ENCODE peak calls at places on chromosomes 1 and 21, in five cellular contexts. V, X, E, D and S are unnamed samples.

GRCh38 chr1:26541816-26542711 is 12.5 kb downstream of the RPS6KA1 start:
- DNase-seq in V (peak; percentile 96), X (peak; percentile 78), E (peak; percentile 54), D (peak; percentile 50), S (no peak)

GRCh38 chr21:42159560-42160110 is 59.3 kb upstream of the ABCG1 start:
- DNase-seq in V (peak; percentile 72), X (no peak), E (no peak), D (no peak), S (no peak)

GRCh38 chr1:85153149-85153891 is 47.5 kb downstream of the SYDE2 start:
- DNase-seq in V (no peak), X (no peak), E (no peak), D (no peak), S (no peak)

GRCh38 chr1:115112496-115113375 is 23.4 kb upstream of the TSPAN2 start:
- DNase-seq in V (no peak), X (no peak), E (peak; percentile 59), D (peak; percentile 44), S (no peak)

GRCh38 chr1:169795687-169796086 is 980 bp upstream of the METTL18 start:
- DNase-seq in V (no peak), X (no peak), E (no peak), D (no peak), S (no peak)

GRCh38 chr1:8671313-8671917 is 146.0 kb downstream of the RERE start:
- DNase-seq in V (no peak), X (no peak), E (no peak), D (peak; percentile 64), S (peak; percentile 63)

GRCh38 chr1:12757836-12758235 is 11.8 kb downstream of the CFAP107 start:
- DNase-seq in V (no peak), X (no peak), E (no peak), D (no peak), S (no peak)

GRCh38 chr1:93904228-93904627 is 5.0 kb downstream of the GCLM start:
- DNase-seq in V (no peak), X (no peak), E (no peak), D (no peak), S (peak; percentile 36)

GRCh38 chr1:34781071-34781843 is at the start of gene GJB3:
- DNase-seq in V (peak; percentile 49), X (no peak), E (no peak), D (no peak), S (no peak)

GRCh38 chr1:35452086-35452485 is 105.1 kb downstream of the KIAA0319L start:
- DNase-seq in V (peak; percentile 80), X (peak; percentile 44), E (no peak), D (peak; percentile 51), S (peak; percentile 50)

GRCh38 chr1:36089393-36090121 is 865 bp downstream of the ADPRS start:
- DNase-seq in V (no peak), X (no peak), E (no peak), D (no peak), S (no peak)

GRCh38 chr1:183126528-183126927 is 59.5 kb upstream of the LAMC2 start:
- DNase-seq in V (no peak), X (no peak), E (no peak), D (no peak), S (no peak)

GRCh38 chr1:7539772-7540175 is 231.3 kb upstream of the VAMP3 start:
- DNase-seq in V (no peak), X (no peak), E (no peak), D (peak; percentile 56), S (peak; percentile 44)

GRCh38 chr1:29390491-29391361 is 154.4 kb downstream of the PTPRU start:
- DNase-seq in V (no peak), X (no peak), E (no peak), D (no peak), S (no peak)

GRCh38 chr21:41507521-41508414 is at the start of gene TMPRSS2:
- DNase-seq in V (no peak), X (no peak), E (no peak), D (peak; percentile 94), S (no peak)

GRCh38 chr21:21200103-21200938 is 202.1 kb downstream of the NCAM2 start:
- DNase-seq in V (no peak), X (peak; percentile 44), E (no peak), D (peak; percentile 12), S (peak; percentile 63)

GRCh38 chr1:40635763-40636500 is 29.6 kb downstream of the RIMS3 start:
- DNase-seq in V (peak; percentile 53), X (no peak), E (no peak), D (no peak), S (no peak)

GRCh38 chr1:192914696-192915095 is 105.9 kb downstream of the RGS2 start:
- DNase-seq in V (no peak), X (no peak), E (no peak), D (no peak), S (no peak)

GRCh38 chr1:202692959-202693555 is 17.2 kb downstream of the SYT2 start:
- DNase-seq in V (no peak), X (peak; percentile 52), E (peak; percentile 68), D (peak; percentile 77), S (peak; percentile 31)

GRCh38 chr1:31723828-31724359 is 20.1 kb upstream of the COL16A1 start:
- DNase-seq in V (no peak), X (peak; percentile 61), E (peak; percentile 53), D (peak; percentile 69), S (peak; percentile 18)

GRCh38 chr1:24920155-24920925 is 9.7 kb downstream of the RUNX3 start:
- DNase-seq in V (no peak), X (peak; percentile 63), E (peak; percentile 42), D (no peak), S (no peak)

GRCh38 chr1:15352122-15352957 is 57.3 kb upstream of the EFHD2 start:
- DNase-seq in V (no peak), X (no peak), E (no peak), D (peak; percentile 80), S (no peak)

GRCh38 chr1:198064181-198064580 is 92.6 kb upstream of the NEK7 start:
- DNase-seq in V (no peak), X (no peak), E (no peak), D (no peak), S (no peak)

GRCh38 chr1:24964811-24965570 is 34.9 kb upstream of the RUNX3 start:
- DNase-seq in V (no peak), X (peak; percentile 34), E (peak; percentile 78), D (peak; percentile 18), S (no peak)

GRCh38 chr1:26336477-26337205 is 17.3 kb downstream of the CRYBG2 start:
- DNase-seq in V (peak; percentile 92), X (peak; percentile 63), E (peak; percentile 87), D (peak; percentile 97), S (peak; percentile 26)

GRCh38 chr1:235011064-235011598 is 117.5 kb downstream of the TOMM20 start:
- DNase-seq in V (peak; percentile 71), X (no peak), E (peak; percentile 38), D (no peak), S (no peak)

GRCh38 chr1:247407180-247407616 is 8.8 kb upstream of the NLRP3 start:
- DNase-seq in V (peak; percentile 80), X (peak; percentile 31), E (peak; percentile 72), D (no peak), S (no peak)

GRCh38 chr1:96159379-96159778 is 562.2 kb upstream of the PTBP2 start:
- DNase-seq in V (no peak), X (no peak), E (no peak), D (no peak), S (no peak)

GRCh38 chr1:150970818-150971582 is 3.6 kb downstream of the CERS2 start:
- DNase-seq in V (peak; percentile 83), X (peak; percentile 86), E (no peak), D (peak; percentile 90), S (no peak)

GRCh38 chr1:237875291-237875690 is 15.4 kb downstream of the ZP4 start:
- DNase-seq in V (no peak), X (no peak), E (no peak), D (no peak), S (no peak)

GRCh38 chr1:29055160-29055559 is 68.5 kb downstream of the TMEM200B start:
- DNase-seq in V (no peak), X (no peak), E (no peak), D (no peak), S (no peak)

GRCh38 chr1:222061711-222062359 is 319.9 kb upstream of the DUSP10 start:
- DNase-seq in V (no peak), X (no peak), E (no peak), D (no peak), S (no peak)

GRCh38 chr1:94795321-94795899 is 24.7 kb upstream of the SLC44A3 start:
- DNase-seq in V (no peak), X (no peak), E (no peak), D (no peak), S (no peak)

GRCh38 chr21:35850029-35850428 is 210.3 kb downstream of the SETD4 start:
- DNase-seq in V (no peak), X (no peak), E (no peak), D (no peak), S (no peak)

GRCh38 chr1:8252266-8252951 is 65.5 kb upstream of the SLC45A1 start:
- DNase-seq in V (no peak), X (no peak), E (no peak), D (peak; percentile 34), S (peak; percentile 31)

GRCh38 chr1:95116666-95117206 is 419 bp upstream of the TLCD4 start:
- DNase-seq in V (peak; percentile 81), X (peak; percentile 29), E (peak; percentile 48), D (peak; percentile 84), S (peak; percentile 51)

GRCh38 chr1:173253046-173253445 is 45.9 kb upstream of the TNFSF4 start:
- DNase-seq in V (no peak), X (no peak), E (no peak), D (no peak), S (no peak)